ENCODE peak calls at places on chromosomes 12 and 14, in five cellular contexts. C is WERI-Rb-1; I is GM20000; J is activated naive CD8-positive, alpha-beta T cell treated with anti-CD3 and anti-CD28 coated beads, Interleukin-2, amount 10 ng/mL, durations not matched to agents 7 days and 5 days; H is NCI-H345. S is an unnamed sample.

GRCh38 chr12:3898751-3899150 is 25.6 kb upstream of the PARP11 start:
- DNase-seq in C (no peak), I (no peak), J (no peak), H (no peak), S (no peak)

GRCh38 chr12:49335955-49336644 is 888 bp downstream of the C1QL4 start:
- DNase-seq in C (no peak), I (peak; percentile 22), J (peak; percentile 45), H (no peak), S (no peak)

GRCh38 chr12:52434096-52434733 is at the start of gene KRT75:
- DNase-seq in C (no peak), I (no peak), J (no peak), H (no peak), S (peak; percentile 51)

GRCh38 chr12:2751686-2752085 is 43.1 kb upstream of the FKBP4 start:
- DNase-seq in C (peak; percentile 27), I (no peak), J (no peak), H (no peak), S (no peak)

GRCh38 chr12:53743277-53744129 is 8.3 kb downstream of the CISTR start:
- DNase-seq in C (peak; percentile 67), I (peak; percentile 83), J (peak; percentile 58), H (peak; percentile 70), S (no peak)

GRCh38 chr14:59632381-59632780 is 55.8 kb upstream of the CCDC175 start:
- DNase-seq in C (peak; percentile 63), I (peak; percentile 75), J (no peak), H (peak; percentile 54), S (no peak)

GRCh38 chr12:104736307-104736706 is 221.8 kb downstream of the SLC41A2 start:
- DNase-seq in C (no peak), I (no peak), J (no peak), H (no peak), S (peak; percentile 14)

GRCh38 chr12:124525455-124525854 is 42.0 kb downstream of the NCOR2 start:
- DNase-seq in C (no peak), I (no peak), J (no peak), H (no peak), S (no peak)

GRCh38 chr12:42024495-42024830 is 120.2 kb downstream of the GXYLT1 start:
- DNase-seq in C (no peak), I (no peak), J (no peak), H (no peak), S (no peak)

GRCh38 chr12:33432992-33433391 is 6.6 kb downstream of the SYT10 start:
- DNase-seq in C (no peak), I (no peak), J (no peak), H (no peak), S (no peak)

GRCh38 chr14:85934886-85935254 is 404.9 kb downstream of the FLRT2 start:
- DNase-seq in C (no peak), I (no peak), J (no peak), H (peak; percentile 25), S (no peak)

GRCh38 chr12:132483208-132483607 is 6.7 kb upstream of the FBRSL1 start:
- DNase-seq in C (no peak), I (no peak), J (no peak), H (no peak), S (no peak)

GRCh38 chr14:34420547-34421150 is 41.4 kb downstream of the SPTSSA start:
- DNase-seq in C (no peak), I (no peak), J (no peak), H (no peak), S (no peak)

GRCh38 chr14:22265319-22266140 is 323.5 kb downstream of the DAD1 start:
- DNase-seq in C (no peak), I (no peak), J (no peak), H (no peak), S (no peak)

GRCh38 chr12:112148031-112148513 is 22.7 kb downstream of the TRAFD1 start:
- DNase-seq in C (no peak), I (no peak), J (no peak), H (no peak), S (no peak)

GRCh38 chr12:112170376-112170775 is 45.0 kb downstream of the TRAFD1 start:
- DNase-seq in C (peak; percentile 42), I (peak; percentile 53), J (peak; percentile 54), H (no peak), S (no peak)

GRCh38 chr12:118773956-118774723 is 207.2 kb upstream of the SRRM4 start:
- DNase-seq in C (no peak), I (no peak), J (no peak), H (peak; percentile 97), S (peak; percentile 98)

GRCh38 chr12:109513977-109514376 is 36.5 kb downstream of the UBE3B start:
- DNase-seq in C (no peak), I (no peak), J (no peak), H (peak; percentile 10), S (peak; percentile 72)

GRCh38 chr14:61557262-61557661 is 138.1 kb upstream of the HIF1A start:
- DNase-seq in C (no peak), I (no peak), J (no peak), H (no peak), S (no peak)

GRCh38 chr14:104882325-104882973 is 17.4 kb downstream of the CEP170B start:
- DNase-seq in C (peak; percentile 87), I (no peak), J (peak; percentile 36), H (peak; percentile 58), S (peak; percentile 14)

GRCh38 chr12:13211859-13212664 is 15.5 kb downstream of the EMP1 start:
- DNase-seq in C (peak; percentile 62), I (peak; percentile 65), J (peak; percentile 45), H (peak; percentile 54), S (peak; percentile 59)

GRCh38 chr12:50039151-50039835 is 14.0 kb upstream of the RACGAP1 start:
- DNase-seq in C (peak; percentile 94), I (peak; percentile 87), J (peak; percentile 93), H (peak; percentile 6), S (peak; percentile 24)

GRCh38 chr14:100778951-100779690 is 46.8 kb upstream of the MEG3 start:
- DNase-seq in C (no peak), I (no peak), J (no peak), H (no peak), S (no peak)

GRCh38 chr14:93956514-93957332 is 19.6 kb downstream of the ASB2 start:
- DNase-seq in C (peak; percentile 74), I (peak; percentile 49), J (peak; percentile 55), H (no peak), S (no peak)

GRCh38 chr12:77352941-77353340 is 287.6 kb upstream of the E2F7 start:
- DNase-seq in C (no peak), I (no peak), J (no peak), H (no peak), S (no peak)

GRCh38 chr14:71231521-71232393 is 324.5 kb downstream of the PCNX1 start:
- DNase-seq in C (no peak), I (peak; percentile 57), J (no peak), H (no peak), S (no peak)

GRCh38 chr12:64181504-64182291 is 40.4 kb downstream of the KICS2 start:
- DNase-seq in C (peak; percentile 43), I (no peak), J (no peak), H (peak; percentile 30), S (no peak)

GRCh38 chr12:22160396-22161003 is 114.5 kb downstream of the CMAS start:
- DNase-seq in C (no peak), I (no peak), J (no peak), H (no peak), S (no peak)

GRCh38 chr14:75452900-75453816 is 25.3 kb downstream of the JDP2 start:
- DNase-seq in C (no peak), I (no peak), J (no peak), H (no peak), S (no peak)

GRCh38 chr12:64572241-64572640 is 38.1 kb upstream of the RASSF3 start:
- DNase-seq in C (no peak), I (no peak), J (no peak), H (no peak), S (no peak)

GRCh38 chr12:122880668-122881067 is 15.3 kb downstream of the VPS37B start:
- DNase-seq in C (peak; percentile 70), I (no peak), J (no peak), H (peak; percentile 43), S (no peak)

S was measured in DMS79.